ENCODE peak calls at places on chromosomes 12 and 14, in nine cellular contexts. N is PC-9; J is stimulated activated CD8-positive, alpha-beta memory T cell treated with anti-CD3 and anti-CD28 coated beads, Interleukin-2, amount 100 ng/mL, for 48 hours; O is epithelial cell of proximal tubule; M is left ventricle myocardium inferior; X is fibroblast of mammary gland; K is NCI-H1417; S is hepatocyte; D is upper lobe of right lung. G is an unnamed sample.

GRCh38 chr12:28027947-28028724 is 55.6 kb upstream of the PTHLH start:
- DNase-seq in N (peak), J (no peak), O (no peak), M (no peak), X (no peak), K (no peak), S (no peak), D (no peak), G (no peak)

GRCh38 chr12:109586385-109587296 is 13.0 kb downstream of the MVK start:
- DNase-seq in N (peak), J (no peak), O (no peak), M (no peak), X (no peak), K (peak), S (no peak), D (no peak), G (peak)

GRCh38 chr14:99517046-99517642 is 35.9 kb downstream of the CCNK start:
- DNase-seq in N (no peak), J (no peak), O (no peak), M (peak), X (no peak), K (no peak), S (no peak), D (no peak), G (no peak)

GRCh38 chr12:104050436-104050835 is 449 bp upstream of the GLT8D2 start:
- DNase-seq in N (no peak), J (no peak), O (no peak), M (no peak), X (peak), K (no peak), S (no peak), D (no peak), G (no peak)

GRCh38 chr12:109758406-109759075 is 44.9 kb downstream of the FAM222A start:
- DNase-seq in N (no peak), J (no peak), O (no peak), M (peak), X (no peak), K (no peak), S (no peak), D (peak), G (no peak)

GRCh38 chr12:130880411-130880885 is 8.6 kb downstream of the RAN start:
- DNase-seq in N (no peak), J (no peak), O (no peak), M (no peak), X (no peak), K (no peak), S (no peak), D (no peak), G (peak)

GRCh38 chr14:79062226-79062625 is 892.1 kb downstream of the NRXN3 start:
- DNase-seq in N (no peak), J (no peak), O (peak), M (no peak), X (no peak), K (no peak), S (no peak), D (no peak), G (no peak)

GRCh38 chr14:50061664-50062437 is 54.5 kb downstream of the VCPKMT start:
- DNase-seq in N (peak), J (no peak), O (no peak), M (no peak), X (peak), K (no peak), S (peak), D (peak), G (peak)

GRCh38 chr14:54106802-54107377 is 150.3 kb upstream of the BMP4 start:
- DNase-seq in N (peak), J (no peak), O (no peak), M (no peak), X (no peak), K (no peak), S (no peak), D (no peak), G (no peak)

GRCh38 chr12:124853781-124854636 is 9.7 kb downstream of the SCARB1 start:
- DNase-seq in N (no peak), J (no peak), O (no peak), M (no peak), X (peak), K (no peak), S (no peak), D (no peak), G (no peak)

GRCh38 chr12:105172037-105172436 is 63.9 kb downstream of the APPL2 start:
- DNase-seq in N (no peak), J (no peak), O (no peak), M (no peak), X (no peak), K (no peak), S (no peak), D (no peak), G (no peak)

GRCh38 chr12:109714141-109714912 is 702 bp downstream of the FAM222A start:
- DNase-seq in N (no peak), J (peak), O (no peak), M (peak), X (no peak), K (peak), S (peak), D (peak), G (peak)

GRCh38 chr14:104138098-104138890 is at the start of gene KIF26A:
- DNase-seq in N (no peak), J (peak), O (no peak), M (peak), X (no peak), K (peak), S (peak), D (peak), G (no peak)

GRCh38 chr14:103064436-103064835 is 7.1 kb upstream of the CDC42BPB start:
- DNase-seq in N (peak), J (no peak), O (no peak), M (no peak), X (no peak), K (no peak), S (no peak), D (peak), G (no peak)

GRCh38 chr12:6644903-6645302 is 2.3 kb downstream of the ACRBP start:
- DNase-seq in N (no peak), J (no peak), O (no peak), M (no peak), X (no peak), K (peak), S (no peak), D (no peak), G (peak)

GRCh38 chr12:109738209-109738608 is 24.6 kb downstream of the FAM222A start:
- DNase-seq in N (no peak), J (no peak), O (no peak), M (no peak), X (no peak), K (no peak), S (no peak), D (no peak), G (no peak)

GRCh38 chr14:31842905-31843304 is 234.2 kb upstream of the ARHGAP5 start:
- DNase-seq in N (no peak), J (no peak), O (no peak), M (no peak), X (peak), K (no peak), S (no peak), D (no peak), G (no peak)